ENCODE peak calls at places on chromosomes 5 and 9, in nine cellular contexts. R is SK-N-DZ; H is upper lobe of left lung; W is HEK293T; G is effector CD4-positive, alpha-beta T cell; C is T-cell; E is GM23338; O is mesenchymal stem cell; V is activated CD4-positive, alpha-beta T cell treated with anti-CD3 and anti-CD28 coated beads, Interleukin-2, amount 10 ng/mL, durations not matched to agents 7 days and 5 days. F is an unnamed sample.

GRCh38 chr5:369151-369939 is 47.8 kb downstream of the AHRR start:
- DNase-seq in R (no peak), H (peak), W (no peak), G (no peak), C (no peak), E (no peak), O (no peak), V (peak), F (peak)

GRCh38 chr5:79471556-79471955 is 42.4 kb downstream of the HOMER1 start:
- DNase-seq in R (no peak), H (no peak), W (peak), G (no peak), C (no peak), E (peak), O (no peak), V (no peak), F (peak)

GRCh38 chr5:57259704-57260103 is 85.8 kb downstream of the GPBP1 start:
- DNase-seq in R (no peak), H (no peak), W (no peak), G (no peak), C (no peak), E (no peak), O (peak), V (no peak), F (no peak)

GRCh38 chr9:133842174-133842573 is 104.0 kb upstream of the SARDH start:
- DNase-seq in R (no peak), H (no peak), W (no peak), G (no peak), C (no peak), E (peak), O (no peak), V (no peak), F (peak)

GRCh38 chr5:36285837-36286615 is 15.7 kb downstream of the RANBP3L start:
- DNase-seq in R (no peak), H (no peak), W (no peak), G (no peak), C (no peak), E (no peak), O (no peak), V (no peak), F (no peak)

GRCh38 chr5:137737349-137738256 is 1.7 kb upstream of the KLHL3 start:
- DNase-seq in R (no peak), H (no peak), W (no peak), G (peak), C (no peak), E (no peak), O (peak), V (peak), F (no peak)

GRCh38 chr9:14030350-14030823 is 283.6 kb downstream of the NFIB start:
- DNase-seq in R (peak), H (no peak), W (peak), G (no peak), C (no peak), E (no peak), O (peak), V (no peak), F (no peak)

GRCh38 chr9:37801287-37801850 is 772 bp downstream of the DCAF10 start:
- DNase-seq in R (no peak), H (peak), W (peak), G (no peak), C (no peak), E (peak), O (peak), V (peak), F (peak)

GRCh38 chr9:2241461-2241874 is 226.3 kb downstream of the SMARCA2 start:
- DNase-seq in R (peak), H (peak), W (peak), G (no peak), C (no peak), E (peak), O (peak), V (no peak), F (peak)

GRCh38 chr5:19058216-19058615 is 929.8 kb downstream of the CDH18 start:
- DNase-seq in R (no peak), H (no peak), W (no peak), G (no peak), C (no peak), E (no peak), O (no peak), V (no peak), F (no peak)

GRCh38 chr5:133434336-133434735 is 178.0 kb downstream of the FSTL4 start:
- DNase-seq in R (no peak), H (no peak), W (no peak), G (no peak), C (no peak), E (no peak), O (no peak), V (no peak), F (no peak)

GRCh38 chr9:107760469-107761242 is 271.1 kb upstream of the KLF4 start:
- DNase-seq in R (no peak), H (no peak), W (no peak), G (no peak), C (no peak), E (no peak), O (no peak), V (no peak), F (no peak)

GRCh38 chr5:135129307-135129706 is 95.3 kb upstream of the PITX1 start:
- DNase-seq in R (no peak), H (no peak), W (no peak), G (no peak), C (no peak), E (no peak), O (no peak), V (no peak), F (no peak)

GRCh38 chr5:446864-447263 is 3.9 kb downstream of the EXOC3 start:
- DNase-seq in R (no peak), H (no peak), W (peak), G (no peak), C (no peak), E (peak), O (peak), V (no peak), F (peak)

GRCh38 chr9:133154097-133154989 is 9.4 kb downstream of the GBGT1 start:
- DNase-seq in R (no peak), H (no peak), W (no peak), G (no peak), C (no peak), E (no peak), O (no peak), V (no peak), F (no peak)

GRCh38 chr5:142962172-142962528 is 192.0 kb downstream of the ARHGAP26 start:
- DNase-seq in R (no peak), H (no peak), W (no peak), G (no peak), C (no peak), E (no peak), O (no peak), V (no peak), F (no peak)

GRCh38 chr9:95626885-95627558 is 110.3 kb upstream of the PTCH1 start:
- DNase-seq in R (no peak), H (peak), W (no peak), G (no peak), C (no peak), E (no peak), O (peak), V (peak), F (no peak)

GRCh38 chr9:19408316-19408692 is 505 bp upstream of the ACER2 start:
- DNase-seq in R (no peak), H (no peak), W (peak), G (peak), C (no peak), E (peak), O (no peak), V (peak), F (no peak)

GRCh38 chr9:33125871-33126822 is 41.0 kb downstream of the B4GALT1 start:
- DNase-seq in R (no peak), H (no peak), W (no peak), G (no peak), C (no peak), E (no peak), O (no peak), V (no peak), F (no peak)

GRCh38 chr5:36698031-36698430 is 91.6 kb downstream of the SLC1A3 start:
- DNase-seq in R (no peak), H (no peak), W (no peak), G (no peak), C (no peak), E (no peak), O (no peak), V (no peak), F (no peak)

GRCh38 chr9:137506274-137506673 is 43.9 kb downstream of the PNPLA7 start:
- DNase-seq in R (no peak), H (no peak), W (no peak), G (no peak), C (no peak), E (no peak), O (no peak), V (no peak), F (peak)

GRCh38 chr9:104073098-104073769 is 20.9 kb upstream of the SMC2 start:
- DNase-seq in R (no peak), H (no peak), W (no peak), G (no peak), C (no peak), E (no peak), O (no peak), V (no peak), F (no peak)

GRCh38 chr5:3311443-3311842 is 284.2 kb upstream of the IRX1 start:
- DNase-seq in R (no peak), H (no peak), W (no peak), G (no peak), C (no peak), E (no peak), O (no peak), V (no peak), F (no peak)

F was measured in iPS-NIHi11.